ENCODE peak calls at places on chromosomes 16 and 17, in seven cellular contexts. D is HFFc6; N is IMR-90; H is T-helper 1 cell; U is PC-9; V is activated CD8-positive, alpha-beta memory T cell treated with anti-CD3 and anti-CD28 coated beads for 48 hours; C is RCC 7860. A is an unnamed sample.

GRCh38 chr17:65022137-65022536 is 34.4 kb downstream of the GNA13 start:
- DNase-seq in U (no peak), H (no peak), V (no peak), D (no peak), C (no peak), N (no peak), A (no peak)

GRCh38 chr16:62256406-62256805 is 220.2 kb upstream of the CDH8 start:
- DNase-seq in V (no peak), C (no peak), D (no peak), H (no peak), N (no peak), U (no peak), A (no peak)

GRCh38 chr16:28204622-28205021 is 7.1 kb downstream of the XPO6 start:
- DNase-seq in U (no peak), C (no peak), H (no peak), N (no peak), V (no peak), D (no peak), A (no peak)

GRCh38 chr16:2483939-2484897 is 9.3 kb downstream of the TBC1D24 start:
- DNase-seq in N (no peak), U (no peak), D (no peak), H (no peak), V (no peak), C (no peak), A (peak)

GRCh38 chr16:1150511-1150982 is 2.4 kb upstream of the CACNA1H start:
- DNase-seq in D (peak), H (no peak), C (no peak), N (peak), V (no peak), U (no peak), A (peak)

GRCh38 chr17:30323895-30324319 is 9.9 kb downstream of the TMIGD1 start:
- DNase-seq in U (peak), D (no peak), C (peak), V (no peak), N (no peak), H (peak), A (no peak)

GRCh38 chr17:41331606-41332005 is 16.1 kb upstream of the KRTAP17-1 start:
- DNase-seq in N (no peak), U (no peak), D (no peak), H (no peak), C (no peak), V (no peak), A (no peak)

GRCh38 chr17:65156835-65157565 is 19.8 kb downstream of the RGS9 start:
- DNase-seq in D (no peak), V (no peak), H (no peak), C (no peak), N (no peak), U (no peak), A (no peak)

GRCh38 chr16:25151996-25152395 is 40.5 kb downstream of the LCMT1 start:
- DNase-seq in N (peak), U (peak), V (no peak), H (no peak), C (peak), D (peak), A (no peak)

GRCh38 chr16:75714661-75715060 is 11.6 kb downstream of the CPHXL start:
- DNase-seq in V (no peak), N (no peak), C (no peak), H (no peak), U (no peak), D (no peak), A (no peak)

GRCh38 chr17:6930754-6931153 is 65.1 kb upstream of the ALOX12 start:
- DNase-seq in U (no peak), V (no peak), H (no peak), C (no peak), D (no peak), N (no peak), A (no peak)

GRCh38 chr16:28878083-28878926 is at the start of gene ATP2A1:
- DNase-seq in U (no peak), C (no peak), D (no peak), V (no peak), N (no peak), H (no peak), A (peak)

GRCh38 chr16:87273471-87274030 is 43.6 kb downstream of the C16orf95 start:
- DNase-seq in N (no peak), C (no peak), U (no peak), V (no peak), D (no peak), H (no peak), A (no peak)

GRCh38 chr17:45867702-45868101 is 23.0 kb downstream of the SPPL2C start:
- DNase-seq in N (no peak), U (no peak), C (no peak), H (no peak), V (no peak), D (no peak), A (no peak)

GRCh38 chr16:75044800-75045361 is 46.1 kb downstream of the ZNRF1 start:
- DNase-seq in D (peak), C (no peak), H (no peak), U (peak), V (no peak), N (no peak), A (no peak)

GRCh38 chr17:1197379-1197778 is 17.6 kb upstream of the ABR start:
- DNase-seq in D (no peak), H (no peak), C (no peak), V (no peak), N (peak), U (no peak), A (peak)

GRCh38 chr16:78665373-78665772 is 565.9 kb downstream of the WWOX start:
- DNase-seq in H (no peak), N (no peak), C (no peak), V (no peak), D (no peak), U (no peak), A (no peak)

GRCh38 chr17:27860971-27861669 is 32.0 kb downstream of the LYRM9 start:
- DNase-seq in V (no peak), C (no peak), N (no peak), H (no peak), U (no peak), D (no peak), A (no peak)

A was measured in osteoblast.